ENCODE peak calls at places on chromosomes 5 and 9, in six cellular contexts. One of them, this sample, is unnamed. For H3K4me1, the result is how much of the 10 kb centered on the place peaks cover.

GRCh38 chr9:82722556-82722955 is 340.4 kb downstream of the RASEF start:
- DNase-seq in CD4-positive, CD25-positive, alpha-beta regulatory T cell: no peak
- DNase-seq in fibroblast of lung: peak
- DNase-seq in psoas muscle: no peak
- DNase-seq in CD4-positive, alpha-beta memory T cell: no peak
- DNase-seq in SK-N-SH: no peak
- DNase-seq in this sample: no peak

GRCh38 chr9:33130501-33130900 is 36.6 kb downstream of the B4GALT1 start:
- DNase-seq in CD4-positive, CD25-positive, alpha-beta regulatory T cell: no peak
- DNase-seq in fibroblast of lung: peak
- DNase-seq in psoas muscle: no peak
- DNase-seq in CD4-positive, alpha-beta memory T cell: no peak
- DNase-seq in SK-N-SH: no peak
- DNase-seq in this sample: no peak

GRCh38 chr9:132583584-132584304 is 1.3 kb downstream of the BARHL1 start:
- DNase-seq in CD4-positive, CD25-positive, alpha-beta regulatory T cell: no peak
- DNase-seq in fibroblast of lung: no peak
- DNase-seq in psoas muscle: no peak
- DNase-seq in CD4-positive, alpha-beta memory T cell: no peak
- DNase-seq in SK-N-SH: no peak
- DNase-seq in this sample: no peak

GRCh38 chr5:1516615-1517601 is 6.9 kb downstream of the LPCAT1 start:
- DNase-seq in CD4-positive, CD25-positive, alpha-beta regulatory T cell: no peak
- DNase-seq in fibroblast of lung: peak
- DNase-seq in psoas muscle: peak
- DNase-seq in CD4-positive, alpha-beta memory T cell: no peak
- DNase-seq in SK-N-SH: no peak
- DNase-seq in this sample: peak

GRCh38 chr5:151021771-151022170 is 1.4 kb downstream of the GPX3 start:
- DNase-seq in CD4-positive, CD25-positive, alpha-beta regulatory T cell: no peak
- DNase-seq in fibroblast of lung: no peak
- DNase-seq in psoas muscle: no peak
- DNase-seq in CD4-positive, alpha-beta memory T cell: no peak
- DNase-seq in SK-N-SH: no peak
- DNase-seq in this sample: no peak

GRCh38 chr5:41527201-41527779 is 16.9 kb upstream of the PLCXD3 start:
- DNase-seq in CD4-positive, CD25-positive, alpha-beta regulatory T cell: no peak
- DNase-seq in fibroblast of lung: peak
- DNase-seq in psoas muscle: no peak
- DNase-seq in CD4-positive, alpha-beta memory T cell: no peak
- DNase-seq in SK-N-SH: no peak
- DNase-seq in this sample: no peak

GRCh38 chr5:149185067-149185466 is 43.8 kb downstream of the ABLIM3 start:
- DNase-seq in CD4-positive, CD25-positive, alpha-beta regulatory T cell: no peak
- DNase-seq in fibroblast of lung: no peak
- DNase-seq in psoas muscle: no peak
- DNase-seq in CD4-positive, alpha-beta memory T cell: no peak
- DNase-seq in SK-N-SH: no peak
- DNase-seq in this sample: no peak

GRCh38 chr9:117409321-117409720 is 5.5 kb downstream of the ASTN2 start:
- DNase-seq in CD4-positive, CD25-positive, alpha-beta regulatory T cell: no peak
- DNase-seq in fibroblast of lung: no peak
- DNase-seq in psoas muscle: no peak
- DNase-seq in CD4-positive, alpha-beta memory T cell: no peak
- DNase-seq in SK-N-SH: no peak
- DNase-seq in this sample: no peak

GRCh38 chr5:173329370-173330150 is 1.3 kb upstream of the STC2 start:
- DNase-seq in CD4-positive, CD25-positive, alpha-beta regulatory T cell: no peak
- DNase-seq in fibroblast of lung: no peak
- DNase-seq in psoas muscle: no peak
- DNase-seq in CD4-positive, alpha-beta memory T cell: no peak
- DNase-seq in SK-N-SH: peak
- DNase-seq in this sample: no peak

GRCh38 chr5:153960269-153961215 is 78.2 kb downstream of the FAM114A2 start:
- DNase-seq in CD4-positive, CD25-positive, alpha-beta regulatory T cell: no peak
- DNase-seq in fibroblast of lung: peak
- DNase-seq in psoas muscle: no peak
- DNase-seq in CD4-positive, alpha-beta memory T cell: no peak
- DNase-seq in SK-N-SH: no peak
- DNase-seq in this sample: no peak

GRCh38 chr5:27083763-27084420 is 45.5 kb upstream of the CDH9 start:
- DNase-seq in CD4-positive, CD25-positive, alpha-beta regulatory T cell: no peak
- DNase-seq in fibroblast of lung: peak
- DNase-seq in psoas muscle: no peak
- DNase-seq in CD4-positive, alpha-beta memory T cell: no peak
- DNase-seq in SK-N-SH: no peak
- DNase-seq in this sample: no peak

GRCh38 chr9:134965421-134965820 is 47.7 kb upstream of the FCN1 start:
- DNase-seq in CD4-positive, CD25-positive, alpha-beta regulatory T cell: no peak
- DNase-seq in fibroblast of lung: no peak
- DNase-seq in psoas muscle: peak
- DNase-seq in CD4-positive, alpha-beta memory T cell: no peak
- DNase-seq in SK-N-SH: no peak
- DNase-seq in this sample: peak

GRCh38 chr9:15977438-15977837 is 424.6 kb downstream of the CCDC171 start:
- DNase-seq in CD4-positive, CD25-positive, alpha-beta regulatory T cell: no peak
- DNase-seq in fibroblast of lung: peak
- DNase-seq in psoas muscle: no peak
- DNase-seq in CD4-positive, alpha-beta memory T cell: no peak
- DNase-seq in SK-N-SH: no peak
- DNase-seq in this sample: no peak

GRCh38 chr5:37071901-37072581 is 177.1 kb downstream of the CPLANE1 start:
- DNase-seq in CD4-positive, CD25-positive, alpha-beta regulatory T cell: no peak
- DNase-seq in fibroblast of lung: peak
- DNase-seq in psoas muscle: no peak
- DNase-seq in CD4-positive, alpha-beta memory T cell: no peak
- DNase-seq in SK-N-SH: no peak
- DNase-seq in this sample: no peak

GRCh38 chr9:37706290-37706689 is 47.3 kb upstream of the TRMT10B start:
- DNase-seq in CD4-positive, CD25-positive, alpha-beta regulatory T cell: no peak
- DNase-seq in fibroblast of lung: peak
- DNase-seq in psoas muscle: no peak
- DNase-seq in CD4-positive, alpha-beta memory T cell: no peak
- DNase-seq in SK-N-SH: no peak
- DNase-seq in this sample: no peak

GRCh38 chr5:176741566-176742211 is 68.7 kb upstream of the UNC5A start:
- DNase-seq in CD4-positive, CD25-positive, alpha-beta regulatory T cell: no peak
- DNase-seq in fibroblast of lung: no peak
- DNase-seq in psoas muscle: no peak
- DNase-seq in CD4-positive, alpha-beta memory T cell: no peak
- DNase-seq in SK-N-SH: peak
- DNase-seq in this sample: no peak

GRCh38 chr5:72377920-72378635 is 57.9 kb downstream of the PTCD2 start:
- DNase-seq in CD4-positive, CD25-positive, alpha-beta regulatory T cell: no peak
- DNase-seq in fibroblast of lung: no peak
- DNase-seq in psoas muscle: peak
- DNase-seq in CD4-positive, alpha-beta memory T cell: no peak
- DNase-seq in SK-N-SH: no peak
- DNase-seq in this sample: no peak

GRCh38 chr9:133726401-133727276 is 11.5 kb downstream of the SARDH start:
- DNase-seq in CD4-positive, CD25-positive, alpha-beta regulatory T cell: peak
- DNase-seq in fibroblast of lung: peak
- DNase-seq in psoas muscle: peak
- DNase-seq in CD4-positive, alpha-beta memory T cell: peak
- DNase-seq in SK-N-SH: peak
- DNase-seq in this sample: peak

GRCh38 chr9:130451509-130452388 is 7.0 kb downstream of the ASS1 start:
- DNase-seq in CD4-positive, CD25-positive, alpha-beta regulatory T cell: no peak
- DNase-seq in fibroblast of lung: peak
- DNase-seq in psoas muscle: peak
- DNase-seq in CD4-positive, alpha-beta memory T cell: no peak
- DNase-seq in SK-N-SH: peak
- DNase-seq in this sample: peak

GRCh38 chr5:35405938-35406337 is 175.7 kb upstream of the PRLR start:
- DNase-seq in CD4-positive, CD25-positive, alpha-beta regulatory T cell: no peak
- DNase-seq in fibroblast of lung: no peak
- DNase-seq in psoas muscle: no peak
- DNase-seq in CD4-positive, alpha-beta memory T cell: no peak
- DNase-seq in SK-N-SH: no peak
- DNase-seq in this sample: peak

GRCh38 chr5:37005946-37006540 is 129.5 kb downstream of the NIPBL start:
- DNase-seq in CD4-positive, CD25-positive, alpha-beta regulatory T cell: peak
- DNase-seq in fibroblast of lung: peak
- DNase-seq in psoas muscle: no peak
- DNase-seq in CD4-positive, alpha-beta memory T cell: no peak
- DNase-seq in SK-N-SH: peak
- DNase-seq in this sample: no peak

GRCh38 chr5:78627175-78627574 is 21.4 kb downstream of the LHFPL2 start:
- DNase-seq in CD4-positive, CD25-positive, alpha-beta regulatory T cell: no peak
- DNase-seq in fibroblast of lung: peak
- DNase-seq in psoas muscle: no peak
- DNase-seq in CD4-positive, alpha-beta memory T cell: no peak
- DNase-seq in SK-N-SH: no peak
- DNase-seq in this sample: no peak

GRCh38 chr5:147892696-147893296 is 13.5 kb downstream of the C5orf46 start:
- DNase-seq in CD4-positive, CD25-positive, alpha-beta regulatory T cell: no peak
- DNase-seq in fibroblast of lung: no peak
- DNase-seq in psoas muscle: no peak
- DNase-seq in CD4-positive, alpha-beta memory T cell: no peak
- DNase-seq in SK-N-SH: no peak
- DNase-seq in this sample: no peak

GRCh38 chr5:91079037-91079436 is 304.1 kb downstream of the ARRDC3 start:
- DNase-seq in CD4-positive, CD25-positive, alpha-beta regulatory T cell: no peak
- DNase-seq in fibroblast of lung: peak
- DNase-seq in psoas muscle: no peak
- DNase-seq in CD4-positive, alpha-beta memory T cell: no peak
- DNase-seq in SK-N-SH: no peak
- DNase-seq in this sample: no peak

DNA sequence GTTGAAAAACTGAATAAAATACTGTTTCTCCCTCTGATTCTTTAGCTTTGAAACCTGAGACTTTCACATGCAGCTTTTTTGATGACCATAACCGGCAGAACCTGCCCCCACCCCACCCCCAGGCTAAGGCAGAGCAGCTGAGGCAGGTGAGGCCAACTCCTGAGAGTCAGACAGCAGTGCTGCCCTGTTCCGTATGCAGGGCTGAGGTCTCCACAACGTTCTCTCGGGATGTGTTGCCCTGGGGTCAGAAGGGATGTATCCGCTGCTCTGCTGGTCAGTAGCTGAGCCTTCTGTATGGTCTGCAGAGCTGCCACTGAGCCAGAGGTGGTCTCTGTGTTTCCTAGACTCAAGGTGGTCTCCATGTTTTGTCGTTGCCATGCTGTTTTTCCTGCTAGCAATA is 190.5 kb downstream of the AOPEP start:
- DNase-seq in CD4-positive, CD25-positive, alpha-beta regulatory T cell: no peak
- DNase-seq in fibroblast of lung: no peak
- DNase-seq in psoas muscle: no peak
- DNase-seq in CD4-positive, alpha-beta memory T cell: no peak
- DNase-seq in SK-N-SH: no peak
- DNase-seq in this sample: no peak
- H3K4me3 ChIP-seq in CD4-positive, CD25-positive, alpha-beta regulatory T cell: no peak
- H3K4me3 ChIP-seq in fibroblast of lung: no peak
- H3K4me3 ChIP-seq in psoas muscle: no peak
- H3K4me3 ChIP-seq in CD4-positive, alpha-beta memory T cell: no peak
- H3K4me3 ChIP-seq in SK-N-SH: no peak
- H3K4me3 ChIP-seq in this sample: no peak

DNA sequence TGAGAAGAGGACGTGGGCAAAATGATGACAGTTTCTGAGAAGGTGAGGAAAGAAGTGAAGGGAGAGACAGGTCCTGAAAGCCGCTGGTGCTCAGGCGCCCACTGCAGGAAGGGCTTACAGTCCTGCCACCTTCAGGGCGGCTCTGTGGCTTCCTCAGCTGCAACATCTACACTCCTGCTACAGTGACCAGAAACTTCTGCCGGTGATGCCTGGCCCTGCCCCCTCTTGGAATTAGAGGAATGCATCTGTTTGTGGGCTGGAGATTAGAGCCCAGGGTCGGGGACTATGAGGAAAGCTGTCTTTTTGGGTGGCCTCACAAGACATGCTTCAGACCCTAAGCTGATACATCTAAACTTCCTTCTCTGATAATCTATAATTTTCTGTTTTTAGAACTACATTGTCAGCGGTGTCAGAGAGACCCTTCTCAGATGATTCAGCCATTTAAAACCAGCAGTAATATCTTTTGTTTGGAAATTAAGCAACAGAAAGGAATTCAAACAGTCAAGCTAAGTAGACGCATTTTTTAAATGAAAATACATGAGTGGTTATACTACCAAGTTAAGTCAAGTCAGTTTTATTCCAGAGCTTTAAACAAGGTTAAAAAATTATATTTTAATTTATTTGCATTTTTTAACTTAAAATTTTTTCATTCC is 30.4 kb downstream of the PRDM6 start:
- DNase-seq in CD4-positive, CD25-positive, alpha-beta regulatory T cell: no peak
- DNase-seq in fibroblast of lung: peak
- DNase-seq in psoas muscle: no peak
- DNase-seq in CD4-positive, alpha-beta memory T cell: no peak
- DNase-seq in SK-N-SH: no peak
- DNase-seq in this sample: peak
- H3K4me1 ChIP-seq in CD4-positive, CD25-positive, alpha-beta regulatory T cell: under half
- H3K4me1 ChIP-seq in fibroblast of lung: under half
- H3K4me1 ChIP-seq in psoas muscle: under half
- H3K4me1 ChIP-seq in CD4-positive, alpha-beta memory T cell: under half
- H3K4me1 ChIP-seq in SK-N-SH: under half
- H3K4me1 ChIP-seq in this sample: under half

DNA sequence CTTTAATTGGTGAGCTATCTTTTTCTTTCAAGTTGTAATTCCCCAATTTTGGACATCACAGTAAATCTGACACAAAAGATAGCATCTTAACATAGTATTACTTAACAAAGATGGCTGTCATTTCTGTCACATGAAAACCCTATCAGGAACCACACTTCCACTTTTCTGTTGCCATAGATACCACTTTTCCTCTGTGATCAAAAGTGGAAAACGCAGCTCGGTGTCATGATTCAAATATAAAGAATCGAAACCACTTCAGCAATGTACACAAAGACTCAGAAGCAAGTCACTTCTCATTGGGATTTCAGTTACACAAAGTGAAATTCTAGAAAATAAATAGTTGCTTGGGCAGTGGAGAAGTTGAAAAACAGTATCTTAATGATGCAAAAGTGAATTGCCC is 524.9 kb upstream of the ITGA1 start:
- DNase-seq in CD4-positive, CD25-positive, alpha-beta regulatory T cell: no peak
- DNase-seq in fibroblast of lung: no peak
- DNase-seq in psoas muscle: no peak
- DNase-seq in CD4-positive, alpha-beta memory T cell: no peak
- DNase-seq in SK-N-SH: no peak
- DNase-seq in this sample: no peak
- H3K4me3 ChIP-seq in CD4-positive, CD25-positive, alpha-beta regulatory T cell: no peak
- H3K4me3 ChIP-seq in fibroblast of lung: no peak
- H3K4me3 ChIP-seq in psoas muscle: no peak
- H3K4me3 ChIP-seq in CD4-positive, alpha-beta memory T cell: no peak
- H3K4me3 ChIP-seq in SK-N-SH: no peak
- H3K4me3 ChIP-seq in this sample: no peak

GRCh38 chr9:91786132-91786896 is 163.7 kb downstream of the ROR2 start:
- DNase-seq in CD4-positive, CD25-positive, alpha-beta regulatory T cell: no peak
- DNase-seq in fibroblast of lung: no peak
- DNase-seq in psoas muscle: no peak
- DNase-seq in CD4-positive, alpha-beta memory T cell: no peak
- DNase-seq in SK-N-SH: no peak
- DNase-seq in this sample: no peak

GRCh38 chr9:91783411-91783810 is 166.6 kb downstream of the ROR2 start:
- DNase-seq in CD4-positive, CD25-positive, alpha-beta regulatory T cell: no peak
- DNase-seq in fibroblast of lung: no peak
- DNase-seq in psoas muscle: no peak
- DNase-seq in CD4-positive, alpha-beta memory T cell: no peak
- DNase-seq in SK-N-SH: no peak
- DNase-seq in this sample: no peak

GRCh38 chr9:91785403-91785917 is 164.6 kb downstream of the ROR2 start:
- DNase-seq in CD4-positive, CD25-positive, alpha-beta regulatory T cell: no peak
- DNase-seq in fibroblast of lung: no peak
- DNase-seq in psoas muscle: no peak
- DNase-seq in CD4-positive, alpha-beta memory T cell: no peak
- DNase-seq in SK-N-SH: no peak
- DNase-seq in this sample: no peak

GRCh38 chr9:91783876-91784672 is 166.0 kb downstream of the ROR2 start:
- DNase-seq in CD4-positive, CD25-positive, alpha-beta regulatory T cell: no peak
- DNase-seq in fibroblast of lung: no peak
- DNase-seq in psoas muscle: no peak
- DNase-seq in CD4-positive, alpha-beta memory T cell: no peak
- DNase-seq in SK-N-SH: no peak
- DNase-seq in this sample: no peak

GRCh38 chr9:91784673-91785402 is 165.2 kb downstream of the ROR2 start:
- DNase-seq in CD4-positive, CD25-positive, alpha-beta regulatory T cell: no peak
- DNase-seq in fibroblast of lung: no peak
- DNase-seq in psoas muscle: no peak
- DNase-seq in CD4-positive, alpha-beta memory T cell: no peak
- DNase-seq in SK-N-SH: no peak
- DNase-seq in this sample: no peak
- H3K4me1 ChIP-seq in CD4-positive, CD25-positive, alpha-beta regulatory T cell: under half
- H3K4me1 ChIP-seq in fibroblast of lung: under half
- H3K4me1 ChIP-seq in psoas muscle: under half
- H3K4me1 ChIP-seq in CD4-positive, alpha-beta memory T cell: under half
- H3K4me1 ChIP-seq in SK-N-SH: under half
- H3K4me1 ChIP-seq in this sample: under half